ENCODE peak calls at places on chromosomes 16 and 17, in five cellular contexts. One of them, this sample, is unnamed.

GRCh38 chr17:62057696-62058095 is 7.4 kb downstream of the MED13 start:
- DNase-seq in neural progenitor cell: no peak
- DNase-seq in bronchial epithelial cell: no peak
- DNase-seq in cardiac muscle cell: no peak
- DNase-seq in fibroblast of lung: no peak
- DNase-seq in this sample: no peak

GRCh38 chr17:77738666-77739531 is 219.6 kb upstream of the TNRC6C start:
- DNase-seq in neural progenitor cell: no peak
- DNase-seq in bronchial epithelial cell: no peak
- DNase-seq in cardiac muscle cell: peak; percentile 59
- DNase-seq in fibroblast of lung: no peak
- DNase-seq in this sample: peak; percentile 6

GRCh38 chr17:78172284-78173024 is 4.1 kb downstream of the SYNGR2 start:
- DNase-seq in neural progenitor cell: no peak
- DNase-seq in bronchial epithelial cell: no peak
- DNase-seq in cardiac muscle cell: peak; percentile 29
- DNase-seq in fibroblast of lung: no peak
- DNase-seq in this sample: no peak

GRCh38 chr16:2471016-2471652 is at the start of gene NTN3:
- DNase-seq in neural progenitor cell: peak; percentile 88
- DNase-seq in bronchial epithelial cell: no peak
- DNase-seq in cardiac muscle cell: no peak
- DNase-seq in fibroblast of lung: no peak
- DNase-seq in this sample: peak; percentile 26

GRCh38 chr16:69932691-69933392 is 18.3 kb upstream of the CLEC18A start:
- DNase-seq in neural progenitor cell: no peak
- DNase-seq in bronchial epithelial cell: no peak
- DNase-seq in cardiac muscle cell: no peak
- DNase-seq in fibroblast of lung: no peak
- DNase-seq in this sample: no peak

GRCh38 chr16:5560084-5560483 is 462.5 kb upstream of the EEF2KMT start:
- DNase-seq in neural progenitor cell: no peak
- DNase-seq in bronchial epithelial cell: peak; percentile 4
- DNase-seq in cardiac muscle cell: no peak
- DNase-seq in fibroblast of lung: no peak
- DNase-seq in this sample: no peak

GRCh38 chr17:77404812-77405581 is 264.2 kb downstream of the SEC14L1 start:
- DNase-seq in neural progenitor cell: no peak
- DNase-seq in bronchial epithelial cell: peak; percentile 75
- DNase-seq in cardiac muscle cell: peak; percentile 68
- DNase-seq in fibroblast of lung: peak; percentile 58
- DNase-seq in this sample: no peak

GRCh38 chr17:48517478-48517877 is 13.3 kb downstream of the HOXB1 start:
- DNase-seq in neural progenitor cell: no peak
- DNase-seq in bronchial epithelial cell: no peak
- DNase-seq in cardiac muscle cell: no peak
- DNase-seq in fibroblast of lung: no peak
- DNase-seq in this sample: no peak

GRCh38 chr17:28667870-28668269 is 5.9 kb downstream of the SUPT6H start:
- DNase-seq in neural progenitor cell: no peak
- DNase-seq in bronchial epithelial cell: no peak
- DNase-seq in cardiac muscle cell: no peak
- DNase-seq in fibroblast of lung: peak; percentile 18
- DNase-seq in this sample: no peak

GRCh38 chr17:39927101-39927927 is at the start of the genes LRRC3C and ORMDL3:
- DNase-seq in neural progenitor cell: peak; percentile 98
- DNase-seq in bronchial epithelial cell: peak; percentile 73
- DNase-seq in cardiac muscle cell: peak; percentile 97
- DNase-seq in fibroblast of lung: peak; percentile 93
- DNase-seq in this sample: peak; percentile 88

GRCh38 chr16:2250652-2251280 is 621 bp downstream of the ECI1 start:
- DNase-seq in neural progenitor cell: no peak
- DNase-seq in bronchial epithelial cell: peak; percentile 29
- DNase-seq in cardiac muscle cell: peak; percentile 10
- DNase-seq in fibroblast of lung: no peak
- DNase-seq in this sample: peak; percentile 40

GRCh38 chr16:6020162-6020980 is 922.8 kb upstream of the EEF2KMT start:
- DNase-seq in neural progenitor cell: peak; percentile 40
- DNase-seq in bronchial epithelial cell: no peak
- DNase-seq in cardiac muscle cell: no peak
- DNase-seq in fibroblast of lung: no peak
- DNase-seq in this sample: no peak

GRCh38 chr17:81487487-81488275 is 24.9 kb downstream of the ACTG1 start:
- DNase-seq in neural progenitor cell: peak; percentile 92
- DNase-seq in bronchial epithelial cell: no peak
- DNase-seq in cardiac muscle cell: peak; percentile 79
- DNase-seq in fibroblast of lung: peak; percentile 62
- DNase-seq in this sample: peak; percentile 85

GRCh38 chr17:41635121-41636097 is 11.0 kb upstream of the KRT17 start:
- DNase-seq in neural progenitor cell: peak; percentile 48
- DNase-seq in bronchial epithelial cell: no peak
- DNase-seq in cardiac muscle cell: peak; percentile 26
- DNase-seq in fibroblast of lung: no peak
- DNase-seq in this sample: no peak

GRCh38 chr16:75265911-75266701 is 14.7 kb upstream of the BCAR1 start:
- DNase-seq in neural progenitor cell: peak; percentile 95
- DNase-seq in bronchial epithelial cell: no peak
- DNase-seq in cardiac muscle cell: peak; percentile 79
- DNase-seq in fibroblast of lung: peak; percentile 75
- DNase-seq in this sample: peak; percentile 90

GRCh38 chr16:87929986-87930385 is 6.3 kb downstream of the CA5A start:
- DNase-seq in neural progenitor cell: no peak
- DNase-seq in bronchial epithelial cell: no peak
- DNase-seq in cardiac muscle cell: no peak
- DNase-seq in fibroblast of lung: no peak
- DNase-seq in this sample: no peak

GRCh38 chr16:49281843-49282642 is 405 bp upstream of the CBLN1 start:
- DNase-seq in neural progenitor cell: peak; percentile 99
- DNase-seq in bronchial epithelial cell: peak; percentile 46
- DNase-seq in cardiac muscle cell: peak; percentile 76
- DNase-seq in fibroblast of lung: peak; percentile 23
- DNase-seq in this sample: peak; percentile 93

GRCh38 chr16:64313726-64314125 is 808.1 kb downstream of the CDH11 start:
- DNase-seq in neural progenitor cell: no peak
- DNase-seq in bronchial epithelial cell: no peak
- DNase-seq in cardiac muscle cell: no peak
- DNase-seq in fibroblast of lung: no peak
- DNase-seq in this sample: no peak

GRCh38 chr17:39104046-39104445 is 47.4 kb downstream of the PLXDC1 start:
- DNase-seq in neural progenitor cell: no peak
- DNase-seq in bronchial epithelial cell: no peak
- DNase-seq in cardiac muscle cell: peak; percentile 79
- DNase-seq in fibroblast of lung: peak; percentile 79
- DNase-seq in this sample: no peak

GRCh38 chr17:65799869-65800268 is 238.4 kb upstream of the AXIN2 start:
- DNase-seq in neural progenitor cell: no peak
- DNase-seq in bronchial epithelial cell: no peak
- DNase-seq in cardiac muscle cell: no peak
- DNase-seq in fibroblast of lung: no peak
- DNase-seq in this sample: no peak

GRCh38 chr17:41781404-41782110 is 5.0 kb downstream of the JUP start:
- DNase-seq in neural progenitor cell: no peak
- DNase-seq in bronchial epithelial cell: no peak
- DNase-seq in cardiac muscle cell: peak; percentile 35
- DNase-seq in fibroblast of lung: no peak
- DNase-seq in this sample: no peak

GRCh38 chr16:82881517-82881916 is 254.7 kb downstream of the CDH13 start:
- DNase-seq in neural progenitor cell: no peak
- DNase-seq in bronchial epithelial cell: no peak
- DNase-seq in cardiac muscle cell: no peak
- DNase-seq in fibroblast of lung: no peak
- DNase-seq in this sample: no peak

GRCh38 chr16:87740441-87740840 is 25.3 kb downstream of the KLHDC4 start:
- DNase-seq in neural progenitor cell: no peak
- DNase-seq in bronchial epithelial cell: no peak
- DNase-seq in cardiac muscle cell: peak; percentile 9
- DNase-seq in fibroblast of lung: peak; percentile 38
- DNase-seq in this sample: no peak

GRCh38 chr16:35208001-35208935 is 1748.9 kb downstream of the TP53TG3F start:
- DNase-seq in neural progenitor cell: no peak
- DNase-seq in bronchial epithelial cell: no peak
- DNase-seq in cardiac muscle cell: no peak
- DNase-seq in fibroblast of lung: no peak
- DNase-seq in this sample: no peak

GRCh38 chr17:18859256-18859655 is 1.3 kb downstream of the PRPSAP2 start:
- DNase-seq in neural progenitor cell: peak; percentile 33
- DNase-seq in bronchial epithelial cell: peak; percentile 47
- DNase-seq in cardiac muscle cell: peak; percentile 63
- DNase-seq in fibroblast of lung: peak; percentile 43
- DNase-seq in this sample: no peak

GRCh38 chr17:13756763-13757162 is 155.0 kb upstream of the HS3ST3A1 start:
- DNase-seq in neural progenitor cell: no peak
- DNase-seq in bronchial epithelial cell: no peak
- DNase-seq in cardiac muscle cell: no peak
- DNase-seq in fibroblast of lung: no peak
- DNase-seq in this sample: no peak

GRCh38 chr17:48478224-48479013 is 48.4 kb upstream of the SKAP1 start:
- DNase-seq in neural progenitor cell: no peak
- DNase-seq in bronchial epithelial cell: no peak
- DNase-seq in cardiac muscle cell: peak; percentile 51
- DNase-seq in fibroblast of lung: no peak
- DNase-seq in this sample: no peak

GRCh38 chr16:2874584-2875362 is 8.2 kb upstream of the FLYWCH2 start:
- DNase-seq in neural progenitor cell: peak; percentile 85
- DNase-seq in bronchial epithelial cell: peak; percentile 30
- DNase-seq in cardiac muscle cell: peak; percentile 87
- DNase-seq in fibroblast of lung: peak; percentile 68
- DNase-seq in this sample: peak; percentile 84

GRCh38 chr16:75072239-75072947 is 44.2 kb downstream of the LDHD start:
- DNase-seq in neural progenitor cell: no peak
- DNase-seq in bronchial epithelial cell: no peak
- DNase-seq in cardiac muscle cell: no peak
- DNase-seq in fibroblast of lung: no peak
- DNase-seq in this sample: no peak

GRCh38 chr17:63382136-63382535 is 64.0 kb downstream of the CYB561 start:
- DNase-seq in neural progenitor cell: no peak
- DNase-seq in bronchial epithelial cell: peak; percentile 13
- DNase-seq in cardiac muscle cell: no peak
- DNase-seq in fibroblast of lung: no peak
- DNase-seq in this sample: no peak

GRCh38 chr17:75240394-75241142 is 20.8 kb downstream of the GGA3 start:
- DNase-seq in neural progenitor cell: peak; percentile 88
- DNase-seq in bronchial epithelial cell: no peak
- DNase-seq in cardiac muscle cell: peak; percentile 40
- DNase-seq in fibroblast of lung: peak; percentile 22
- DNase-seq in this sample: peak; percentile 26

GRCh38 chr17:65104541-65104940 is 32.6 kb upstream of the RGS9 start:
- DNase-seq in neural progenitor cell: no peak
- DNase-seq in bronchial epithelial cell: no peak
- DNase-seq in cardiac muscle cell: no peak
- DNase-seq in fibroblast of lung: no peak
- DNase-seq in this sample: no peak

GRCh38 chr16:85202631-85203461 is 90.6 kb upstream of the CIBAR2 start:
- DNase-seq in neural progenitor cell: peak; percentile 83
- DNase-seq in bronchial epithelial cell: no peak
- DNase-seq in cardiac muscle cell: peak; percentile 98
- DNase-seq in fibroblast of lung: peak; percentile 98
- DNase-seq in this sample: no peak

GRCh38 chr16:59907671-59908070 is 1173.6 kb upstream of the GOT2 start:
- DNase-seq in neural progenitor cell: peak; percentile 20
- DNase-seq in bronchial epithelial cell: no peak
- DNase-seq in cardiac muscle cell: no peak
- DNase-seq in fibroblast of lung: no peak
- DNase-seq in this sample: no peak

GRCh38 chr17:12136243-12136642 is 115.6 kb downstream of the MAP2K4 start:
- DNase-seq in neural progenitor cell: no peak
- DNase-seq in bronchial epithelial cell: no peak
- DNase-seq in cardiac muscle cell: no peak
- DNase-seq in fibroblast of lung: no peak
- DNase-seq in this sample: no peak
- H3K36me3 ChIP-seq in neural progenitor cell: peaks cover 4% of the 10 kb centered on the region
- H3K36me3 ChIP-seq in bronchial epithelial cell: peaks cover 1% of the 10 kb centered on the region
- H3K36me3 ChIP-seq in cardiac muscle cell: peaks cover 16% of the 10 kb centered on the region
- H3K36me3 ChIP-seq in fibroblast of lung: no peaks in the 10 kb centered on the region
- H3K36me3 ChIP-seq in this sample: peaks cover 9% of the 10 kb centered on the region

DNA sequence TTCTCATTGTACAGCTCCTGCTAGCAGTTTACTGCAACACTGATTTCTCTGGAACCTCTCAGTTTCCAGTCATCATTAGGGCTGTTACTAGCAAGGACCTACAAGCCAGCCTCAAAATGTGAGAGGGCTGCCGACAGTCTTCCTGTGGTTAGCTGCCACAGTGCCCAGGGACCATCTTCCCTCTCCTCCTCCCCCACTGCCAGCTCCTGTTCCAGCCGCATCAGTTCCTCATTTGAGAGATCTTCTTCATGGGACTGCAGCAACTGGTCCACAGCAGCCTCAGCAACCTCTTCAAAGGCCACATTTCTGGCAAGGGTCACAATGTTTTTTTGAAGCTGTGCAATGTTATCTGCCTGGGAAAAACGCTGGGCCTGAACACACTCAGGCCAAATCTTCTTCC is 21.5 kb downstream of the DEF8 start:
- DNase-seq in neural progenitor cell: no peak
- DNase-seq in bronchial epithelial cell: no peak
- DNase-seq in cardiac muscle cell: no peak
- DNase-seq in fibroblast of lung: no peak
- DNase-seq in this sample: no peak
- H3K4me3 ChIP-seq in neural progenitor cell: no peak overlapping the region
- H3K4me3 ChIP-seq in bronchial epithelial cell: no peak overlapping the region
- H3K4me3 ChIP-seq in cardiac muscle cell: no peak overlapping the region
- H3K4me3 ChIP-seq in fibroblast of lung: no peak overlapping the region
- H3K4me3 ChIP-seq in this sample: no peak overlapping the region

GRCh38 chr17:17546399-17547185 is 44.9 kb downstream of the PEMT start:
- DNase-seq in neural progenitor cell: no peak
- DNase-seq in bronchial epithelial cell: no peak
- DNase-seq in cardiac muscle cell: no peak
- DNase-seq in fibroblast of lung: no peak
- DNase-seq in this sample: no peak
- H3K36me3 ChIP-seq in neural progenitor cell: no peaks in the 10 kb centered on the region
- H3K36me3 ChIP-seq in bronchial epithelial cell: no peaks in the 10 kb centered on the region
- H3K36me3 ChIP-seq in cardiac muscle cell: no peaks in the 10 kb centered on the region
- H3K36me3 ChIP-seq in fibroblast of lung: no peaks in the 10 kb centered on the region
- H3K36me3 ChIP-seq in this sample: no peaks in the 10 kb centered on the region

DNA sequence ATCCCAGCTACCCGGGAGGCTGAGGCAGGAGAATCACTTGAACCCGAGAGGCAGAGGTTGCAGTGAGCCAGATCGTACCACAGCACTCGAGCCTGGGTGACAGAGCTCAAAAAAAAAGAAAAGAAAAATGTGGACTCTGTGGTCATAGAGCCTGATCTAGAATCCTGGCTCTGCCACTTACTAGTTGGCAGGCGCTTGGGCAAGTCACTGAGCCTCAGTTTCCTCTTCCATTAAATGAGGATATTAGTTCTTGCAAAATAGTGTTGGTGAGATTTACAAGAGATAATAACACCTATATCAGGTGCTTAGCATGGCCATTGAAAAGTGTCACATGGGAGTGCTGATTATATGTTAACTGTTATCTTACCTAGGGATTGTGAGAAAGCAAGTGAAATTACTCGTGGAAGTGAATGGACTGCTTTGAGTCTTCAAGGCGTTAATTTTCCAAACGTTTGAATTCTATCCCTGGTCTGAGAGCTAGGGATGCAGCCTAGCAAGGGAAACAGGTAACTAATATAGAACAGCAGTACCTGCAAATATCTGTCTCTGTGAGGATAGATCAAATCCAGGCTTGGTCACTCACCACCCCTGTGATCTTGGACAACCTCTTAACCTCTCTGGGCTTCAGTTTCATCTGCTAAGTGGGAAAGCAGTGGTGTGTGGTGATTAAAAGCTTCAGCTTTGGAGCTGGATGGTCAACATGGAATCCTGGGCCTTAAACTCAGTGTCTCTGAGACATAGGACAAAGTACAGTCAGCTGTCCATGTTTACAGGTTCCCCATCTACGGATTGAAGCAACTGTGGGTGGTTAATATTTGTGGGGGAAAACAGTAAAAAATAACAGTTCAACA is 953 bp upstream of the NSMCE1 start:
- DNase-seq in neural progenitor cell: no peak
- DNase-seq in bronchial epithelial cell: no peak
- DNase-seq in cardiac muscle cell: no peak
- DNase-seq in fibroblast of lung: no peak
- DNase-seq in this sample: no peak
- H3K4me3 ChIP-seq in neural progenitor cell: peak overlapping the region; percentile 60
- H3K4me3 ChIP-seq in bronchial epithelial cell: peak overlapping the region; percentile 91
- H3K4me3 ChIP-seq in cardiac muscle cell: no peak overlapping the region
- H3K4me3 ChIP-seq in fibroblast of lung: no peak overlapping the region
- H3K4me3 ChIP-seq in this sample: peak overlapping the region; percentile 87